ENCODE peak calls at places on chromosomes 2 and 18, in five cellular contexts. One of them, this sample, is unnamed. For H3K9me3, the result is how much of the 10 kb centered on the place peaks cover.

GRCh38 chr2:240921319-240922233 is 15.4 kb downstream of the CROCC2 start:
- DNase-seq in AG04450: peak
- DNase-seq in CD8-positive, alpha-beta memory T cell: peak
- DNase-seq in fibroblast of lung: peak
- DNase-seq in IMR-90: peak
- DNase-seq in this sample: peak

GRCh38 chr2:173903611-173904394 is 61.4 kb downstream of the SP3 start:
- DNase-seq in IMR-90: peak
- DNase-seq in CD8-positive, alpha-beta memory T cell: no peak
- DNase-seq in AG04450: no peak
- DNase-seq in fibroblast of lung: peak
- DNase-seq in this sample: no peak

GRCh38 chr18:74896390-74896991 is 298.8 kb downstream of the ZNF407 start:
- DNase-seq in fibroblast of lung: no peak
- DNase-seq in CD8-positive, alpha-beta memory T cell: peak
- DNase-seq in IMR-90: peak
- DNase-seq in AG04450: no peak
- DNase-seq in this sample: no peak

GRCh38 chr2:173831312-173832229 is 133.6 kb downstream of the SP3 start:
- DNase-seq in AG04450: no peak
- DNase-seq in fibroblast of lung: peak
- DNase-seq in IMR-90: peak
- DNase-seq in CD8-positive, alpha-beta memory T cell: no peak
- DNase-seq in this sample: no peak

GRCh38 chr18:48857023-48857694 is 93.6 kb downstream of the SMAD7 start:
- DNase-seq in fibroblast of lung: no peak
- DNase-seq in CD8-positive, alpha-beta memory T cell: peak
- DNase-seq in AG04450: no peak
- DNase-seq in IMR-90: no peak
- DNase-seq in this sample: no peak

GRCh38 chr2:148650881-148651280 is 6.3 kb downstream of the EPC2 start:
- DNase-seq in CD8-positive, alpha-beta memory T cell: no peak
- DNase-seq in IMR-90: no peak
- DNase-seq in fibroblast of lung: no peak
- DNase-seq in AG04450: no peak
- DNase-seq in this sample: no peak

GRCh38 chr2:59922450-59922849 is 631.0 kb downstream of the BCL11A start:
- DNase-seq in CD8-positive, alpha-beta memory T cell: no peak
- DNase-seq in IMR-90: no peak
- DNase-seq in AG04450: no peak
- DNase-seq in fibroblast of lung: no peak
- DNase-seq in this sample: no peak

GRCh38 chr18:79682896-79683625 is 3.5 kb downstream of the CTDP1 start:
- DNase-seq in fibroblast of lung: no peak
- DNase-seq in AG04450: no peak
- DNase-seq in CD8-positive, alpha-beta memory T cell: no peak
- DNase-seq in IMR-90: no peak
- DNase-seq in this sample: no peak

GRCh38 chr18:35542356-35542755 is 39.2 kb upstream of the GALNT1 start:
- DNase-seq in AG04450: no peak
- DNase-seq in CD8-positive, alpha-beta memory T cell: no peak
- DNase-seq in fibroblast of lung: no peak
- DNase-seq in IMR-90: no peak
- DNase-seq in this sample: no peak

GRCh38 chr18:28854964-28855363 is 678.0 kb upstream of the CDH2 start:
- DNase-seq in CD8-positive, alpha-beta memory T cell: no peak
- DNase-seq in AG04450: no peak
- DNase-seq in fibroblast of lung: no peak
- DNase-seq in IMR-90: peak
- DNase-seq in this sample: no peak

GRCh38 chr2:197183355-197183754 is 127.2 kb downstream of the ANKRD44 start:
- DNase-seq in fibroblast of lung: no peak
- DNase-seq in CD8-positive, alpha-beta memory T cell: no peak
- DNase-seq in AG04450: no peak
- DNase-seq in IMR-90: peak
- DNase-seq in this sample: no peak

GRCh38 chr2:213336253-213336770 is 52.0 kb downstream of the SPAG16 start:
- DNase-seq in CD8-positive, alpha-beta memory T cell: no peak
- DNase-seq in IMR-90: no peak
- DNase-seq in AG04450: no peak
- DNase-seq in fibroblast of lung: no peak
- DNase-seq in this sample: no peak
- H3K9me3 ChIP-seq in CD8-positive, alpha-beta memory T cell: under half
- H3K9me3 ChIP-seq in IMR-90: under half
- H3K9me3 ChIP-seq in AG04450: under half
- H3K9me3 ChIP-seq in fibroblast of lung: under half
- H3K9me3 ChIP-seq in this sample: under half

GRCh38 chr2:105989070-105989469 is 205.0 kb downstream of the UXS1 start:
- DNase-seq in fibroblast of lung: no peak
- DNase-seq in IMR-90: no peak
- DNase-seq in AG04450: no peak
- DNase-seq in CD8-positive, alpha-beta memory T cell: no peak
- DNase-seq in this sample: no peak
- H3K9me3 ChIP-seq in fibroblast of lung: under half
- H3K9me3 ChIP-seq in IMR-90: under half
- H3K9me3 ChIP-seq in AG04450: under half
- H3K9me3 ChIP-seq in CD8-positive, alpha-beta memory T cell: under half
- H3K9me3 ChIP-seq in this sample: under half

GRCh38 chr18:23207994-23208393 is 72.7 kb downstream of the CABLES1 start:
- DNase-seq in AG04450: no peak
- DNase-seq in CD8-positive, alpha-beta memory T cell: peak
- DNase-seq in fibroblast of lung: no peak
- DNase-seq in IMR-90: no peak
- DNase-seq in this sample: no peak

GRCh38 chr18:23207191-23207955 is 72.1 kb downstream of the CABLES1 start:
- DNase-seq in CD8-positive, alpha-beta memory T cell: peak
- DNase-seq in AG04450: no peak
- DNase-seq in IMR-90: peak
- DNase-seq in fibroblast of lung: no peak
- DNase-seq in this sample: no peak

GRCh38 chr18:23209796-23210195 is 74.5 kb downstream of the CABLES1 start:
- DNase-seq in AG04450: no peak
- DNase-seq in fibroblast of lung: no peak
- DNase-seq in IMR-90: no peak
- DNase-seq in CD8-positive, alpha-beta memory T cell: no peak
- DNase-seq in this sample: no peak

GRCh38 chr18:23209031-23209430 is 73.7 kb downstream of the CABLES1 start:
- DNase-seq in CD8-positive, alpha-beta memory T cell: no peak
- DNase-seq in IMR-90: peak
- DNase-seq in fibroblast of lung: no peak
- DNase-seq in AG04450: no peak
- DNase-seq in this sample: no peak

DNA sequence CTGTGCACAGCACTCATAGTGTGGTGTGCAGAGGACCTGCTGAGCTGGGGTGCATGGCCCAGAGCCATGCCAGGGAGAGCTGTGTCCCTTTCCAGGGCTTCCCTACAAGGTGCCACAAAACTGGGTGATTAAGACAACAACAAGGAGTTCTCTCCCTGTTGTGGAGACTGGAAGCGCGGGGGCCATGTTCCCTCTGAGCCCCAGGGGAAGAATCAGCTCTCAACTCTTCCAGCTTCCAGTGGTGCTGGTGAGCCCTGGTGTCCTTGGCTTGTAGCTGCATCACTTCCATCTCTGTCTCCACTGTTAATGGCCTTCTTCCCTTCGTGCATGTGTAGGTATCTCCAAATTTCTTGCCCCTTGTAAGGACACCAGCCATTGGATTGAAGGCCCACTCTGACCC is 73.3 kb downstream of the CABLES1 start:
- DNase-seq in CD8-positive, alpha-beta memory T cell: peak
- DNase-seq in AG04450: no peak
- DNase-seq in fibroblast of lung: no peak
- DNase-seq in IMR-90: no peak
- DNase-seq in this sample: no peak
- H3K9me3 ChIP-seq in CD8-positive, alpha-beta memory T cell: under half
- H3K9me3 ChIP-seq in AG04450: under half
- H3K9me3 ChIP-seq in fibroblast of lung: under half
- H3K9me3 ChIP-seq in IMR-90: under half
- H3K9me3 ChIP-seq in this sample: under half

GRCh38 chr2:150280255-150280654 is 207.2 kb downstream of the RND3 start:
- DNase-seq in AG04450: peak
- DNase-seq in CD8-positive, alpha-beta memory T cell: no peak
- DNase-seq in fibroblast of lung: peak
- DNase-seq in IMR-90: peak
- DNase-seq in this sample: no peak
- H3K9me3 ChIP-seq in AG04450: under half
- H3K9me3 ChIP-seq in CD8-positive, alpha-beta memory T cell: under half
- H3K9me3 ChIP-seq in fibroblast of lung: under half
- H3K9me3 ChIP-seq in IMR-90: under half
- H3K9me3 ChIP-seq in this sample: under half

GRCh38 chr2:86617153-86617552 is 6.5 kb downstream of the RNF103 start:
- DNase-seq in fibroblast of lung: no peak
- DNase-seq in IMR-90: no peak
- DNase-seq in AG04450: no peak
- DNase-seq in CD8-positive, alpha-beta memory T cell: no peak
- DNase-seq in this sample: no peak
- H3K9me3 ChIP-seq in fibroblast of lung: under half
- H3K9me3 ChIP-seq in IMR-90: under half
- H3K9me3 ChIP-seq in AG04450: under half
- H3K9me3 ChIP-seq in CD8-positive, alpha-beta memory T cell: under half
- H3K9me3 ChIP-seq in this sample: under half

GRCh38 chr2:233546101-233546500 is 20.5 kb downstream of the USP40 start:
- DNase-seq in IMR-90: no peak
- DNase-seq in AG04450: no peak
- DNase-seq in fibroblast of lung: no peak
- DNase-seq in CD8-positive, alpha-beta memory T cell: no peak
- DNase-seq in this sample: no peak
- H3K9me3 ChIP-seq in IMR-90: under half
- H3K9me3 ChIP-seq in AG04450: under half
- H3K9me3 ChIP-seq in fibroblast of lung: under half
- H3K9me3 ChIP-seq in CD8-positive, alpha-beta memory T cell: under half
- H3K9me3 ChIP-seq in this sample: under half

DNA sequence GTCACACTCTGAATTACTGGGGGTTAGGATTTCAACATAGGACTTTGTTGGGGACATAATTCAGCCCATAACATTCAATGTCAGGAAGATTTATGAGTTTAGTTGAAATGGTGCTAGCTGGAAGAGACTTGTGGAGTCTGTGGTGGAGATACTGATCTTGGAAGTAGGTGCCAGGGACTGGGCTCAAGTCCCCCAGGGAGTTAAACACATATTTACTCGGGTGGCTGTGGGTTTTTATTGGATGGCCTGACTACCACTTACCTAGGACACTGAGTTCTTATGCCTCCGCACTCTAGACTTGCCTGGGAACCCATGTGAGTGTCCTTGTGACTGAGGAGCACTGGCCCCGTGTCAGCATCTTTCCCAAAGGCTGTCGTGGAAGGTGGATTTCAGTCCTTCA is 84.8 kb upstream of the SEC11C start:
- DNase-seq in AG04450: no peak
- DNase-seq in IMR-90: no peak
- DNase-seq in fibroblast of lung: no peak
- DNase-seq in CD8-positive, alpha-beta memory T cell: no peak
- DNase-seq in this sample: no peak
- H3K9me3 ChIP-seq in AG04450: under half
- H3K9me3 ChIP-seq in IMR-90: under half
- H3K9me3 ChIP-seq in fibroblast of lung: under half
- H3K9me3 ChIP-seq in CD8-positive, alpha-beta memory T cell: under half
- H3K9me3 ChIP-seq in this sample: under half

GRCh38 chr2:101909760-101910159 is 82.0 kb upstream of the IL1R2 start:
- DNase-seq in fibroblast of lung: no peak
- DNase-seq in IMR-90: no peak
- DNase-seq in AG04450: no peak
- DNase-seq in CD8-positive, alpha-beta memory T cell: no peak
- DNase-seq in this sample: no peak
- H3K9me3 ChIP-seq in fibroblast of lung: under half
- H3K9me3 ChIP-seq in IMR-90: under half
- H3K9me3 ChIP-seq in AG04450: under half
- H3K9me3 ChIP-seq in CD8-positive, alpha-beta memory T cell: under half
- H3K9me3 ChIP-seq in this sample: under half

GRCh38 chr2:16202643-16203020 is 262.3 kb downstream of the MYCN start:
- DNase-seq in IMR-90: no peak
- DNase-seq in fibroblast of lung: no peak
- DNase-seq in CD8-positive, alpha-beta memory T cell: no peak
- DNase-seq in AG04450: no peak
- DNase-seq in this sample: no peak
- H3K9me3 ChIP-seq in IMR-90: under half
- H3K9me3 ChIP-seq in fibroblast of lung: under half
- H3K9me3 ChIP-seq in CD8-positive, alpha-beta memory T cell: under half
- H3K9me3 ChIP-seq in AG04450: under half
- H3K9me3 ChIP-seq in this sample: under half